ENCODE peak calls at places on chromosomes 4 and X, in five cellular contexts. I is germinal center; X is tibial nerve; C is left colon; J is activated naive CD4-positive, alpha-beta T cell. L is an unnamed sample.

GRCh38 chr4:168766537-168767316 is 243.3 kb downstream of the CBR4 start:
- DNase-seq in I (no peak), X (no peak), C (no peak), J (no peak), L (no peak)

GRCh38 chrX:8841911-8842310 is 40.7 kb upstream of the FAM9A start:
- DNase-seq in I (no peak), X (no peak), C (no peak), J (no peak), L (no peak)

GRCh38 chr4:6918345-6918744 is 8.7 kb downstream of the TBC1D14 start:
- DNase-seq in I (no peak), X (no peak), C (no peak), J (no peak), L (no peak)

GRCh38 chrX:121333942-121334341 is 286.5 kb downstream of the GLUD2 start:
- DNase-seq in I (no peak), X (no peak), C (no peak), J (no peak), L (no peak)

GRCh38 chrX:86148024-86148511 is at the start of gene DACH2:
- DNase-seq in I (peak), X (peak), C (peak), J (no peak), L (no peak)

GRCh38 chr4:7375427-7375826 is 59.3 kb downstream of the PSAPL1 start:
- DNase-seq in I (no peak), X (peak), C (no peak), J (no peak), L (no peak)

GRCh38 chr4:67584496-67584895 is 26.0 kb downstream of the STAP1 start:
- DNase-seq in I (no peak), X (no peak), C (no peak), J (no peak), L (no peak)

GRCh38 chr4:145937990-145938611 is 522 bp downstream of the ZNF827 start:
- DNase-seq in I (peak), X (no peak), C (peak), J (peak), L (no peak)

GRCh38 chr4:21469438-21470032 is 479.0 kb downstream of the KCNIP4 start:
- DNase-seq in I (no peak), X (no peak), C (no peak), J (no peak), L (no peak)

GRCh38 chr4:10607206-10607605 is 77.4 kb downstream of the CLNK start:
- DNase-seq in I (no peak), X (no peak), C (no peak), J (no peak), L (no peak)

GRCh38 chr4:39319678-39320077 is 46.5 kb downstream of the RFC1 start:
- DNase-seq in I (no peak), X (no peak), C (no peak), J (no peak), L (no peak)

GRCh38 chr4:155745984-155746383 is 12.8 kb upstream of the GUCY1B1 start:
- DNase-seq in I (no peak), X (no peak), C (no peak), J (no peak), L (no peak)

GRCh38 chrX:70444326-70445196 is at the start of gene DLG3:
- DNase-seq in I (no peak), X (no peak), C (no peak), J (no peak), L (no peak)

GRCh38 chr4:88953400-88953799 is 103.6 kb downstream of the FAM13A start:
- DNase-seq in I (no peak), X (no peak), C (no peak), J (no peak), L (no peak)

GRCh38 chrX:19595036-19595435 is 79.7 kb upstream of the MAP3K15 start:
- DNase-seq in I (no peak), X (peak), C (no peak), J (no peak), L (no peak)

GRCh38 chrX:78452356-78452755 is 124.9 kb upstream of the CYSLTR1 start:
- DNase-seq in I (no peak), X (no peak), C (no peak), J (no peak), L (no peak)

GRCh38 chr4:153731239-153731638 is 28.6 kb downstream of the RNF175 start:
- DNase-seq in I (no peak), X (no peak), C (no peak), J (no peak), L (no peak)

GRCh38 chr4:76993787-76994641 is 44.5 kb downstream of the SEPTIN11 start:
- DNase-seq in I (peak), X (no peak), C (no peak), J (peak), L (no peak)

GRCh38 chrX:121733514-121733913 is 686.1 kb downstream of the GLUD2 start:
- DNase-seq in I (no peak), X (no peak), C (no peak), J (no peak), L (no peak)

GRCh38 chr4:3168029-3168428 is 80.9 kb upstream of the MSANTD1 start:
- DNase-seq in I (no peak), X (no peak), C (no peak), J (no peak), L (no peak)

GRCh38 chrX:22124098-22124497 is 92.0 kb downstream of the PHEX start:
- DNase-seq in I (no peak), X (no peak), C (no peak), J (no peak), L (no peak)

GRCh38 chr4:156999175-156999517 is 27.5 kb upstream of the PDGFC start:
- DNase-seq in I (no peak), X (peak), C (no peak), J (no peak), L (no peak)

GRCh38 chr4:82785248-82786003 is 13.2 kb downstream of the SCD5 start:
- DNase-seq in I (no peak), X (no peak), C (no peak), J (no peak), L (no peak)

GRCh38 chrX:103831803-103832544 is at the start of gene RAB9B:
- DNase-seq in I (peak), X (peak), C (peak), J (peak), L (peak)

GRCh38 chrX:153474718-153475117 is 4.3 kb upstream of the HAUS7 start:
- DNase-seq in I (peak), X (peak), C (no peak), J (peak), L (no peak)

GRCh38 chrX:39689374-39690104 is 408.2 kb downstream of the BCOR start:
- DNase-seq in I (no peak), X (no peak), C (no peak), J (no peak), L (no peak)